ENCODE peak calls at places on chromosome 18, in four cellular contexts. L is fibroblast of villous mesenchyme, H is nephron progenitor cell, M is stomach. S is an unnamed sample.

GRCh38 chr18:13500891-13501887 is 225.2 kb downstream of the FAM210A start:
- DNase-seq in L (peak), H (no peak), M (peak), S (no peak)

GRCh38 chr18:70491734-70492348 is 203.0 kb downstream of the SOCS6 start:
- DNase-seq in L (peak), H (peak), M (peak), S (no peak)

GRCh38 chr18:67574749-67575148 is 58.2 kb upstream of the DSEL start:
- DNase-seq in L (no peak), H (no peak), M (no peak), S (no peak)

GRCh38 chr18:11872479-11873136 is 21.4 kb downstream of the CHMP1B start:
- DNase-seq in L (no peak), H (no peak), M (peak), S (no peak)

GRCh38 chr18:48729421-48729820 is 190.6 kb downstream of the CTIF start:
- DNase-seq in L (peak), H (no peak), M (no peak), S (no peak)

GRCh38 chr18:63677490-63678225 is 16.0 kb upstream of the SERPINB3 start:
- DNase-seq in L (peak), H (no peak), M (no peak), S (no peak)

GRCh38 chr18:28995319-28995718 is 818.4 kb upstream of the CDH2 start:
- DNase-seq in L (no peak), H (no peak), M (no peak), S (no peak)

GRCh38 chr18:69999671-70000070 is 52.0 kb upstream of the CD226 start:
- DNase-seq in L (no peak), H (no peak), M (no peak), S (no peak)

GRCh38 chr18:3402962-3403585 is 46.9 kb upstream of the TGIF1 start:
- DNase-seq in L (peak), H (no peak), M (no peak), S (no peak)

GRCh38 chr18:58592223-58593214 is 36.4 kb downstream of the ALPK2 start:
- DNase-seq in L (no peak), H (no peak), M (no peak), S (no peak)

GRCh38 chr18:23191952-23192662 is 56.8 kb downstream of the CABLES1 start:
- DNase-seq in L (peak), H (no peak), M (peak), S (no peak)

GRCh38 chr18:67513285-67513684 is 3.2 kb downstream of the DSEL start:
- DNase-seq in L (no peak), H (no peak), M (no peak), S (no peak)

GRCh38 chr18:3304832-3305231 is 42.9 kb downstream of the MYL12B start:
- DNase-seq in L (no peak), H (no peak), M (no peak), S (no peak)

GRCh38 chr18:35322486-35323258 is 21.5 kb downstream of the ZNF24 start:
- DNase-seq in L (no peak), H (no peak), M (no peak), S (no peak)

GRCh38 chr18:69400976-69401474 is 337 bp downstream of the DOK6 start:
- DNase-seq in L (peak), H (peak), M (no peak), S (peak)

GRCh38 chr18:36560187-36560586 is 262.7 kb downstream of the FHOD3 start:
- DNase-seq in L (peak), H (no peak), M (no peak), S (no peak)

GRCh38 chr18:59233017-59233410 is 13.1 kb downstream of the GRP start:
- DNase-seq in L (peak), H (no peak), M (no peak), S (no peak)

GRCh38 chr18:74617486-74617885 is 19.8 kb downstream of the ZNF407 start:
- DNase-seq in L (no peak), H (no peak), M (no peak), S (no peak)

GRCh38 chr18:61336766-61337165 is 3.5 kb downstream of the CDH20 start:
- DNase-seq in L (no peak), H (no peak), M (no peak), S (no peak)

GRCh38 chr18:44824884-44825283 is 144.2 kb downstream of the SETBP1 start:
- DNase-seq in L (no peak), H (no peak), M (no peak), S (no peak)
- TF ChIP-seq CTCF in L (no peak), H (no peak), M (no peak), S (no peak)

GRCh38 chr18:55275042-55275897 is 312.7 kb downstream of the TCF4 start:
- DNase-seq in L (peak), H (no peak), M (no peak), S (no peak)
- TF ChIP-seq CTCF in L (peak), H (peak), M (no peak), S (peak)

GRCh38 chr18:21745234-21745633 is 4.6 kb downstream of the MIB1 start:
- DNase-seq in L (no peak), H (no peak), M (no peak), S (no peak)
- TF ChIP-seq CTCF in L (no peak), H (no peak), M (no peak), S (no peak)

GRCh38 chr18:79396431-79397287 is 929 bp downstream of the NFATC1 start:
- DNase-seq in L (peak), H (peak), M (no peak), S (no peak)
- TF ChIP-seq CTCF in L (no peak), H (no peak), M (no peak), S (no peak)

DNA sequence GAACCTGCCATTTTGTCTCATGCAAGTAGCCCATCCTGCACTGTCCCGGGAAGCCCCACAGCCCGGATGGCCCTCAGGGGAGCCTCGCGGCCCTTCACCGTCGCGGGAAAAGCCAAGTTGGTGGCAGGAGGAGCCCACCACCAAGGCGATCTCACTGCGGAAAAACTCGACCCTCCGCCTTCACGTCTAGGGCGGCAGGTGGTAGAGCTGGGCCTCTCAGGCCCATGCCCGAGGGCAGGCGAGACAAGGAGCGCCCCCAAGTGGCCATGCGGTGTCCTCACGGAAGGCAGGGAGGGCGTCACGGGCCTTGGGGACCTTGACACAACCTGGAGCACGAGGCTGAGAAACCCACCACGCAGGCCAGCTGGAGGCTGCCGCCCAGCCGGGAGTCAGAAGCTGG is 34.8 kb upstream of the SKA1 start:
- DNase-seq in L (no peak), H (peak), M (no peak), S (no peak)
- TF ChIP-seq CTCF in L (peak), H (no peak), M (no peak), S (no peak)

GRCh38 chr18:76894947-76895346 is 72.6 kb downstream of the ZNF236 start:
- DNase-seq in L (no peak), H (no peak), M (no peak), S (no peak)

GRCh38 chr18:76892832-76893231 is 70.5 kb downstream of the ZNF236 start:
- DNase-seq in L (no peak), H (no peak), M (no peak), S (no peak)

GRCh38 chr18:76897257-76897656 is 74.9 kb downstream of the ZNF236 start:
- DNase-seq in L (no peak), H (no peak), M (no peak), S (no peak)

GRCh38 chr18:76896677-76897076 is 74.3 kb downstream of the ZNF236 start:
- DNase-seq in L (no peak), H (no peak), M (no peak), S (no peak)

GRCh38 chr18:76895498-76895897 is 73.1 kb downstream of the ZNF236 start:
- DNase-seq in L (no peak), H (no peak), M (no peak), S (no peak)
- TF ChIP-seq CTCF in L (no peak), H (no peak), M (no peak), S (no peak)

GRCh38 chr18:47191956-47192355 is 15.8 kb upstream of the IER3IP1 start:
- DNase-seq in L (peak), H (no peak), M (no peak), S (no peak)
- TF ChIP-seq CTCF in L (no peak), H (no peak), M (no peak), S (no peak)

DNA sequence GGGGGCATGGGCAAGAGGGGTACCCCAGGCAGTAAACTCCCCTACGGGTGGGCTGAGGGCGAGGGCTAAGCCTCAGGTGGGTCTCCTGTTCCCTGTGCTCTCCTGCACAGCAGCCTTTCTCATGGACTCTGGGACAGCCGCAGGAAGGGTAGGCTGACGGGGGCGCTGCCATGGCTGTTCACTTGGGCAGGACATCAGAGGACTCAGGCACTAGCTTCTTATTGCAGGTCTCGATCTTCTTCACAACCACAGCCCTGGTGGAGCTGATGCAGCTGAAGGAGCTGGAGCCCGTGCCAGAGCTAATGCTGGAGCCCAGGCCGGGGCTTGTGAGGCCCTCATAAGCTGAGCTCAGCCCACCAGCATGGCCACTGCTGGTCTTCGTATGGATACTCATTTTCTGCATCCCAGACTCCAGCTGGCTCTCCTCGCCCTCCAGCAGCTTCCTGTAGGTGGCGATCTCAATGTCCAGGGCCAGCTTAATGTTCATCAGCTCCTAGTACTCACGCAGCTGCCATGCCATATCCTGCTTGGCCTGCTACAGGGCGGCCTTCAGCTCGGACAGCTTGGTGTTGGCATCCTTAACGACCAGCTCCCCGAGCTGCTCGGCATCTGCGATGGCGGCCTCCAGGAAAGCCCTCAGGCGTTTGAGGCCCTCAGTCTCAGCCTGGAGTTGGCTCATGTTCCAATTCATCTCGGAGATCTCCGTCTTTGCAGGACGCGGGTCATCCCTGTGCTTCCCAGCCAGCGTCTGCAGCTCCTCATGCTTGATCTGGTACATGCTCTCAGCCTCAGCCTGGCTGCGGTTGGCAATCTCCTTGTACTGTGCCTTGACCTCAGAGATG is 359.8 kb upstream of the SETBP1 start:
- DNase-seq in L (no peak), H (no peak), M (no peak), S (no peak)
- TF ChIP-seq CTCF in L (no peak), H (no peak), M (no peak), S (no peak)

GRCh38 chr18:21660078-21660477 is 44.5 kb downstream of the ABHD3 start:
- DNase-seq in L (no peak), H (no peak), M (no peak), S (no peak)

GRCh38 chr18:21664069-21664468 is 40.5 kb downstream of the ABHD3 start:
- DNase-seq in L (no peak), H (no peak), M (no peak), S (no peak)

GRCh38 chr18:21663615-21664014 is 41.0 kb downstream of the ABHD3 start:
- DNase-seq in L (peak), H (no peak), M (no peak), S (no peak)

DNA sequence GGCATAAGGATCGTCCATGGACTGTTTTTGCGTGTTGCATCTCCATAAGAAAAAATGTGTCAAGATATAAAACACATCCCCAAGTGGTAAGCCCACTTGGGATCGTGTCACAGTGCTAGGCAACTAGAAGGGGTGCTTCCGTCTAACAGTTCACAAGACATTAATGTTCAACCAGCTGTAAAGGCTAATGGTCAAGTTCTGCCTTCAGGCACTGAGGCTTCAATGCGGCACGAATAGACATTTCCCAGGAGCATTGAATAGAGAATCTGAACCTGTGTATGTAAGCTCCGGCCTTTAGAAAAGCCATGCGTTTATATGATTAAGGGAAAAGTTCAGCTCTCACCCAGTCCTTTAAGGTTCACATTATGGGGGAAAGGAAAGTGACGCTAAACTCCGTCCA is 42.0 kb downstream of the ABHD3 start:
- DNase-seq in L (no peak), H (no peak), M (no peak), S (peak)
- TF ChIP-seq CTCF in L (no peak), H (no peak), M (no peak), S (no peak)

GRCh38 chr18:57333941-57334340 is 18.4 kb upstream of the ST8SIA3 start:
- DNase-seq in L (no peak), H (peak), M (no peak), S (no peak)

GRCh38 chr18:57334383-57334782 is 18.0 kb upstream of the ST8SIA3 start:
- DNase-seq in L (no peak), H (no peak), M (no peak), S (no peak)

GRCh38 chr18:57337890-57338289 is 14.5 kb upstream of the ST8SIA3 start:
- DNase-seq in L (no peak), H (no peak), M (no peak), S (no peak)
- TF ChIP-seq CTCF in L (no peak), H (no peak), M (no peak), S (no peak)

S was measured in type B pancreatic cell.